ENCODE peak calls at places on chromosomes 12 and 14, in six cellular contexts. Q is activated CD4-positive, alpha-beta T cell treated with anti-CD3 and anti-CD28 coated beads, Interleukin-2, amount 10 ng/mL, durations not matched to agents 7 days and 5 days; L is cardiac fibroblast; Z is C1 segment of cervical spinal cord; X is epithelial cell of esophagus; S is left ventricle myocardium superior. K is an unnamed sample.
A peak's percentile ranks its signal among the peaks of the same experiment; 100 is the strongest.

GRCh38 chr14:38880643-38881567 is 222.1 kb downstream of the SEC23A start:
- DNase-seq in Q (no peak), L (peak; percentile 12), Z (no peak), X (no peak), S (no peak), K (no peak)

GRCh38 chr12:128365032-128365431 is 98.1 kb downstream of the TMEM132C start:
- DNase-seq in Q (no peak), L (no peak), Z (no peak), X (no peak), S (no peak), K (no peak)

GRCh38 chr14:91354979-91355685 is 62.5 kb downstream of the CCDC88C start:
- DNase-seq in Q (no peak), L (no peak), Z (no peak), X (no peak), S (no peak), K (no peak)

GRCh38 chr14:71711619-71712018 is 220.6 kb upstream of the RGS6 start:
- DNase-seq in Q (no peak), L (peak; percentile 92), Z (no peak), X (peak; percentile 87), S (no peak), K (peak; percentile 78)

GRCh38 chr14:68135566-68135965 is 316.0 kb downstream of the RAD51B start:
- DNase-seq in Q (no peak), L (peak; percentile 48), Z (no peak), X (peak; percentile 78), S (no peak), K (no peak)

GRCh38 chr14:37202812-37203211 is 5.1 kb downstream of the MIPOL1 start:
- DNase-seq in Q (no peak), L (no peak), Z (no peak), X (peak; percentile 66), S (no peak), K (no peak)

GRCh38 chr12:131085125-131085815 is 131.6 kb downstream of the ADGRD1 start:
- DNase-seq in Q (no peak), L (no peak), Z (no peak), X (no peak), S (no peak), K (peak; percentile 30)

GRCh38 chr14:67405771-67406170 is 6.2 kb downstream of the PLEK2 start:
- DNase-seq in Q (no peak), L (no peak), Z (no peak), X (no peak), S (no peak), K (no peak)

GRCh38 chr12:124667671-124668337 is 100.4 kb upstream of the NCOR2 start:
- DNase-seq in Q (no peak), L (peak; percentile 60), Z (no peak), X (peak; percentile 37), S (no peak), K (no peak)

GRCh38 chr14:22221508-22221907 is 367.5 kb downstream of the DAD1 start:
- DNase-seq in Q (peak; percentile 6), L (peak; percentile 1), Z (no peak), X (peak; percentile 41), S (no peak), K (no peak)

GRCh38 chr14:72291908-72292688 is 359.9 kb downstream of the RGS6 start:
- DNase-seq in Q (peak; percentile 13), L (peak; percentile 62), Z (no peak), X (peak; percentile 49), S (no peak), K (no peak)

GRCh38 chr14:103930051-103930604 is 1.9 kb downstream of the TDRD9 start:
- DNase-seq in Q (no peak), L (no peak), Z (no peak), X (no peak), S (no peak), K (no peak)

GRCh38 chr14:92426237-92426636 is 87.3 kb upstream of the RIN3 start:
- DNase-seq in Q (no peak), L (peak; percentile 55), Z (no peak), X (no peak), S (no peak), K (no peak)

GRCh38 chr12:120903382-120903817 is 758 bp downstream of the SPPL3 start:
- DNase-seq in Q (peak; percentile 72), L (peak; percentile 19), Z (peak; percentile 60), X (peak; percentile 54), S (peak; percentile 68), K (peak; percentile 19)

K was measured in SJSA1.